ENCODE peak calls at places on chromosomes 13 and 19, in eight cellular contexts. B, A, D, P, Z, R, J and M are unnamed samples.

GRCh38 chr13:21898990-21899389 is 228.1 kb downstream of the FGF9 start:
- DNase-seq in D (no peak), J (no peak), P (no peak), B (no peak), R (no peak), A (no peak), Z (no peak), M (no peak)

GRCh38 chr13:73544175-73544574 is 485.4 kb downstream of the KLF5 start:
- DNase-seq in R (no peak), Z (no peak), J (no peak), A (no peak), D (peak; percentile 4), P (no peak), B (no peak), M (no peak)

GRCh38 chr19:39237200-39238184 is 7.3 kb downstream of the IFNL3 start:
- DNase-seq in A (peak; percentile 79), P (peak; percentile 45), J (peak; percentile 61), R (no peak), B (no peak), D (no peak), Z (peak; percentile 49), M (no peak)

GRCh38 chr13:33694546-33694945 is 123.4 kb upstream of the RFC3 start:
- DNase-seq in J (no peak), D (no peak), B (no peak), A (no peak), R (no peak), P (no peak), Z (no peak), M (no peak)

GRCh38 chr13:51950722-51951121 is 60.5 kb downstream of the ATP7B start:
- DNase-seq in R (no peak), B (no peak), D (peak; percentile 13), P (no peak), Z (no peak), A (no peak), J (peak; percentile 64), M (no peak)

GRCh38 chr19:32164384-32164992 is 180.9 kb upstream of the ZNF507 start:
- DNase-seq in J (no peak), D (no peak), Z (no peak), B (no peak), A (no peak), P (no peak), R (no peak), M (no peak)

GRCh38 chr19:11887618-11888531 is at the start of gene ZNF69:
- DNase-seq in B (peak; percentile 92), J (peak; percentile 55), D (peak; percentile 62), Z (peak; percentile 67), R (peak; percentile 91), P (no peak), A (peak; percentile 24), M (peak; percentile 79)

GRCh38 chr13:113064000-113064533 is 41.5 kb upstream of the F7 start:
- DNase-seq in A (no peak), R (peak; percentile 47), D (no peak), Z (no peak), P (no peak), B (no peak), J (no peak), M (no peak)

GRCh38 chr13:73809561-73809960 is 324.6 kb downstream of the KLF12 start:
- DNase-seq in R (no peak), D (peak; percentile 32), Z (no peak), P (no peak), A (no peak), B (no peak), J (no peak), M (no peak)

GRCh38 chr19:12668346-12668745 is 1.7 kb downstream of the WDR83 start:
- DNase-seq in J (no peak), D (no peak), Z (no peak), B (no peak), A (no peak), P (no peak), R (no peak), M (no peak)

GRCh38 chr19:44260343-44260681 is 626 bp downstream of the ZNF233 start:
- DNase-seq in J (no peak), P (no peak), R (no peak), B (no peak), D (no peak), A (peak; percentile 19), Z (no peak), M (no peak)

GRCh38 chr13:32415019-32415418 is 12.9 kb downstream of the N4BP2L1 start:
- DNase-seq in A (no peak), Z (no peak), J (peak; percentile 26), P (peak; percentile 5), B (no peak), R (no peak), D (no peak), M (no peak)

GRCh38 chr13:106143930-106144709 is 391.3 kb downstream of the EFNB2 start:
- DNase-seq in J (no peak), P (no peak), A (no peak), B (no peak), Z (no peak), D (no peak), R (no peak), M (no peak)

GRCh38 chr19:12800873-12801465 is 631 bp downstream of the PRDX2 start:
- DNase-seq in B (no peak), Z (no peak), A (peak; percentile 16), R (peak; percentile 72), D (no peak), P (no peak), J (no peak), M (peak; percentile 87)

GRCh38 chr19:2600914-2601870 is 101.3 kb downstream of the GNG7 start:
- DNase-seq in D (no peak), Z (no peak), B (no peak), A (no peak), P (no peak), R (no peak), J (no peak), M (no peak)

GRCh38 chr13:34750078-34750703 is 191.9 kb upstream of the NBEA start:
- DNase-seq in J (no peak), A (no peak), P (no peak), B (no peak), D (peak; percentile 55), Z (no peak), R (peak; percentile 61), M (no peak)

GRCh38 chr19:36115453-36116343 is at the start of gene TBCB:
- DNase-seq in P (peak; percentile 93), A (peak; percentile 79), Z (peak; percentile 83), R (peak; percentile 92), J (peak; percentile 90), D (peak; percentile 25), B (peak; percentile 74), M (peak; percentile 96)

GRCh38 chr19:32373614-32374295 is 28.3 kb downstream of the ZNF507 start:
- DNase-seq in Z (peak; percentile 47), P (no peak), J (no peak), A (no peak), B (no peak), R (no peak), D (peak; percentile 99), M (no peak)

GRCh38 chr19:2779121-2779740 is 3.8 kb downstream of the SGTA start:
- DNase-seq in B (no peak), J (no peak), A (no peak), D (no peak), R (no peak), Z (no peak), P (no peak), M (no peak)

GRCh38 chr19:51456541-51457290 is 1.5 kb downstream of the SIGLEC8 start:
- DNase-seq in Z (no peak), P (no peak), B (no peak), D (no peak), J (no peak), R (no peak), A (no peak), M (no peak)

GRCh38 chr13:112444001-112444311 is 67.8 kb downstream of the SPACA7 start:
- DNase-seq in D (peak; percentile 56), A (peak; percentile 54), P (no peak), B (peak; percentile 55), R (peak; percentile 69), J (peak; percentile 58), Z (peak; percentile 98), M (no peak)

GRCh38 chr19:49448432-49448786 is 3.2 kb downstream of the PIH1D1 start:
- DNase-seq in Z (no peak), R (no peak), P (no peak), B (no peak), J (no peak), A (no peak), D (no peak), M (no peak)

GRCh38 chr13:97403893-97404683 is 29.9 kb upstream of the RAP2A start:
- DNase-seq in D (no peak), Z (no peak), P (no peak), R (no peak), A (no peak), B (no peak), J (no peak), M (no peak)

GRCh38 chr19:55230780-55231179 is 2.2 kb upstream of the TMEM86B start:
- DNase-seq in B (no peak), Z (no peak), R (no peak), A (no peak), D (no peak), P (no peak), J (no peak), M (no peak)

GRCh38 chr13:103517066-103517767 is 451.0 kb upstream of the SLC10A2 start:
- DNase-seq in A (peak; percentile 56), J (no peak), R (no peak), P (no peak), D (no peak), B (no peak), Z (no peak), M (no peak)

GRCh38 chr13:27997904-27998522 is 9.5 kb upstream of the URAD start:
- DNase-seq in A (peak; percentile 67), D (peak; percentile 43), J (peak; percentile 37), Z (no peak), P (no peak), R (no peak), B (no peak), M (peak; percentile 68)

GRCh38 chr13:78176880-78177279 is 258.2 kb upstream of the EDNRB start:
- DNase-seq in J (no peak), R (no peak), B (no peak), A (peak; percentile 10), Z (no peak), D (no peak), P (no peak), M (no peak)

GRCh38 chr13:20375871-20376270 is 143.8 kb upstream of the GJB6 start:
- DNase-seq in D (no peak), B (no peak), J (no peak), A (no peak), P (no peak), R (no peak), Z (no peak), M (peak; percentile 60)

GRCh38 chr19:54096642-54097106 is 3.9 kb downstream of the OSCAR start:
- DNase-seq in A (no peak), D (peak; percentile 54), P (no peak), J (peak; percentile 28), R (peak; percentile 68), Z (no peak), B (peak; percentile 22), M (peak; percentile 24)

GRCh38 chr13:27183561-27184147 is 12.0 kb upstream of the USP12 start:
- DNase-seq in R (no peak), Z (no peak), J (no peak), P (no peak), A (no peak), D (peak; percentile 65), B (no peak), M (no peak)

GRCh38 chr13:27006519-27007161 is 165.0 kb downstream of the USP12 start:
- DNase-seq in B (no peak), Z (no peak), P (no peak), D (peak; percentile 36), A (no peak), R (no peak), J (no peak), M (no peak)

GRCh38 chr13:40505196-40505595 is 161.2 kb downstream of the FOXO1 start:
- DNase-seq in R (no peak), J (no peak), B (no peak), Z (no peak), D (no peak), A (no peak), P (no peak), M (no peak)